ENCODE peak calls at places on chromosomes 16 and 17, in ten cellular contexts. B is prostate gland; H is lower leg skin; W is stimulated activated CD4-positive, alpha-beta T cell treated with anti-CD3 and anti-CD28 coated beads, Interleukin-1b, Interleukin-23, amount 100 ng/mL, for 1 hour; Y is amniotic epithelial cell; K is NCI-H460; G is AG04450; P is central memory CD4-positive, alpha-beta T cell; N is GM23338; V is nephron progenitor cell. U is an unnamed sample.

GRCh38 chr17:193841-194806 is 12.7 kb upstream of the DOC2B start:
- DNase-seq in B (no peak), H (no peak), W (no peak), Y (peak), K (no peak), G (no peak), P (no peak), N (no peak), V (peak), U (no peak)

GRCh38 chr16:85663891-85664321 is 24.8 kb downstream of the GINS2 start:
- DNase-seq in B (no peak), H (no peak), W (no peak), Y (no peak), K (no peak), G (no peak), P (no peak), N (no peak), V (no peak), U (peak)

GRCh38 chr17:72199256-72199655 is 78.4 kb downstream of the SOX9 start:
- DNase-seq in B (no peak), H (no peak), W (no peak), Y (no peak), K (no peak), G (no peak), P (no peak), N (no peak), V (no peak), U (no peak)

GRCh38 chr17:82962163-82962720 is 117.2 kb upstream of the METRNL start:
- DNase-seq in B (no peak), H (no peak), W (no peak), Y (peak), K (no peak), G (no peak), P (no peak), N (no peak), V (no peak), U (no peak)

GRCh38 chr16:5504028-5504758 is 406.6 kb upstream of the EEF2KMT start:
- DNase-seq in B (peak), H (no peak), W (no peak), Y (no peak), K (no peak), G (no peak), P (no peak), N (no peak), V (no peak), U (no peak)

GRCh38 chr16:53664724-53665345 is 38.8 kb downstream of the RPGRIP1L start:
- DNase-seq in B (no peak), H (no peak), W (no peak), Y (peak), K (no peak), G (peak), P (no peak), N (no peak), V (no peak), U (no peak)

GRCh38 chr17:62800580-62800979 is 7.5 kb downstream of the MARCHF10 start:
- DNase-seq in B (peak), H (peak), W (no peak), Y (no peak), K (no peak), G (no peak), P (no peak), N (peak), V (no peak), U (peak)

GRCh38 chr17:49496183-49496865 is 1.2 kb downstream of the NGFR start:
- DNase-seq in B (peak), H (peak), W (peak), Y (peak), K (peak), G (no peak), P (peak), N (peak), V (peak), U (peak)

GRCh38 chr17:40307691-40308289 is 1.2 kb upstream of the RARA start:
- DNase-seq in B (no peak), H (peak), W (no peak), Y (peak), K (no peak), G (no peak), P (no peak), N (no peak), V (no peak), U (no peak)

GRCh38 chr17:19709841-19710240 is 6.5 kb downstream of the SLC47A2 start:
- DNase-seq in B (no peak), H (peak), W (no peak), Y (no peak), K (no peak), G (no peak), P (no peak), N (no peak), V (no peak), U (no peak)

GRCh38 chr16:54931041-54931756 is 534 bp downstream of the IRX5 start:
- DNase-seq in B (no peak), H (no peak), W (no peak), Y (no peak), K (no peak), G (no peak), P (no peak), N (peak), V (peak), U (peak)

GRCh38 chr16:2388875-2389433 is 40.3 kb upstream of the CCNF start:
- DNase-seq in B (peak), H (no peak), W (no peak), Y (no peak), K (no peak), G (peak), P (no peak), N (no peak), V (no peak), U (no peak)

GRCh38 chr16:73365010-73365409 is 317.1 kb upstream of the ZFHX3 start:
- DNase-seq in B (no peak), H (no peak), W (no peak), Y (no peak), K (no peak), G (peak), P (no peak), N (no peak), V (no peak), U (peak)

GRCh38 chr16:85182286-85182685 is 70.0 kb upstream of the CIBAR2 start:
- DNase-seq in B (no peak), H (no peak), W (no peak), Y (no peak), K (no peak), G (no peak), P (no peak), N (no peak), V (no peak), U (no peak)

GRCh38 chr16:57277586-57277985 is 6.9 kb downstream of the PLLP start:
- DNase-seq in B (no peak), H (no peak), W (no peak), Y (peak), K (peak), G (no peak), P (peak), N (no peak), V (no peak), U (no peak)